ENCODE peak calls at places on chromosomes 11 and 22, in nine cellular contexts. N is Caco-2, S is fibroblast of lung, C is upper lobe of left lung, R is psoas muscle, Q is thoracic aorta, W is left ventricle myocardium inferior, T is IMR-90, J is cardiac muscle cell. E is an unnamed sample. For H3K27me3 and H3K36me3, the result is how much of the 10 kb centered on the place peaks cover.

GRCh38 chr11:61700221-61700620 is 20.0 kb downstream of the DAGLA start:
- DNase-seq in N (no peak), S (peak), C (peak), R (no peak), Q (no peak), W (no peak), T (peak), J (peak), E (peak)

GRCh38 chr11:129787518-129787917 is 28.1 kb upstream of the TMEM45B start:
- DNase-seq in N (no peak), S (no peak), C (no peak), R (no peak), Q (no peak), W (no peak), T (no peak), J (no peak), E (peak)

GRCh38 chr11:134853972-134854371 is 441.9 kb upstream of the B3GAT1 start:
- DNase-seq in N (no peak), S (no peak), C (no peak), R (no peak), Q (no peak), W (no peak), T (no peak), J (no peak), E (no peak)

GRCh38 chr11:58674609-58675008 is 52.1 kb downstream of the CNTF start:
- DNase-seq in N (no peak), S (no peak), C (no peak), R (no peak), Q (no peak), W (no peak), T (no peak), J (no peak), E (no peak)

GRCh38 chr11:80393210-80393609 is 952.4 kb upstream of the TENM4 start:
- DNase-seq in N (no peak), S (no peak), C (no peak), R (no peak), Q (no peak), W (no peak), T (no peak), J (no peak), E (no peak)

GRCh38 chr11:1482581-1483444 is 3.8 kb downstream of the MOB2 start:
- DNase-seq in N (no peak), S (no peak), C (peak), R (peak), Q (no peak), W (peak), T (no peak), J (no peak), E (no peak)

GRCh38 chr22:19723165-19723989 is at the start of gene GP1BB:
- DNase-seq in N (peak), S (no peak), C (no peak), R (no peak), Q (no peak), W (peak), T (no peak), J (peak), E (no peak)

GRCh38 chr11:101138245-101138930 is 8.8 kb upstream of the PGR start:
- DNase-seq in N (no peak), S (no peak), C (no peak), R (no peak), Q (no peak), W (no peak), T (no peak), J (no peak), E (no peak)

GRCh38 chr11:122626266-122626665 is 29.3 kb upstream of the UBASH3B start:
- DNase-seq in N (no peak), S (no peak), C (no peak), R (no peak), Q (no peak), W (no peak), T (no peak), J (no peak), E (no peak)

GRCh38 chr11:75150879-75151278 is at the start of gene SLCO2B1:
- DNase-seq in N (no peak), S (no peak), C (no peak), R (no peak), Q (no peak), W (peak), T (no peak), J (no peak), E (no peak)

GRCh38 chr11:75152090-75152489 is 1.2 kb downstream of the SLCO2B1 start:
- DNase-seq in N (no peak), S (no peak), C (no peak), R (no peak), Q (no peak), W (no peak), T (no peak), J (no peak), E (no peak)

GRCh38 chr11:75154646-75155569 is 4.0 kb downstream of the SLCO2B1 start:
- DNase-seq in N (no peak), S (no peak), C (no peak), R (no peak), Q (no peak), W (peak), T (no peak), J (no peak), E (no peak)

GRCh38 chr11:75151346-75152047 is 590 bp downstream of the SLCO2B1 start:
- DNase-seq in N (no peak), S (no peak), C (no peak), R (no peak), Q (no peak), W (no peak), T (no peak), J (no peak), E (peak)

DNA sequence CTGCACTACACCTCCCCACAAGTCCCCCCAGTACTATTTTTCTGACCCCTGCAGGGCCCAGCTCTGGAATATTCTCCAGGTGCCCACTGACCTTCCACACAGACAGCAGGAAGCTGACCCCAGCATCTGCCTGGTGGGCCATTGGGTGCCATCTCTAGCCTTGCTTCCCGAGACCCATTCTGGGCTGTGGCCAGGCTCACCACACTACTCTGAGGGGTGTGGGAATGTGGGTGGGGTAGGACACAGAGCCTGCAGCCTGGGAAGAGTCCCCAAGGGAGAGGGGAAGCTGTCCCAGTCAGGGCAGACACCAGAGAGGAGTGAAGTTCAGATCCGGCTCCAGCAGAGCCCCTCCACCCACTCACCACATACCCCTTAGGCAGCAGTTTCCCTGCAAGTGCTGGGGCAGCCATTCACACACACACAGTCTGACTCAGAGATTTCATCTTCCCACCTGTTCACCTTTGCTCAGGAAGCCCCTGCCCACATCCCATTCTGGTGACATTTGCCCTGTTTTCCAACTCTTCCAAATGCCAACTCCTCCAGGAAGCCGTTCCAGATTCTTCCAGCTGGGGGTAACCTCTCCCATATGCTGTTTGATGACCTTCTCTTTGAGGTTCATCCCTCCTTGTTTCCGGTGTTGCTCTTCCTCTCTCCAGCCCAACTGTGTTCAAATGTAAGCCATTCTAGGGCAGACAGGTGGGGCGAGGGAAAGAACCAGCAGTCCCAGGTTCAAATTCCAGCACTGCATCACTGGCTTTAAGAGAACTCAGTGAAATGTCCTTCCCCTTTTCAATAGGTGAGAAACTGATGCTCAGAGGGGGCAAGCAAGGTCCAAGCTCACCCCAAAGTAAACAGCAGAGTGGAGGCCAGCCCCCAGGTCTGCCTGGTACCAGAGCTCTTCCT is 2.0 kb downstream of the SLCO2B1 start:
- DNase-seq in N (no peak), S (no peak), C (no peak), R (no peak), Q (no peak), W (no peak), T (no peak), J (no peak), E (no peak)
- H3K27me3 ChIP-seq in N (under half), S (under half), C (under half), R (under half), Q (under half), W (under half), T (half or more), J (under half), E (under half)

GRCh38 chr11:47498584-47499152 is 49.7 kb upstream of the RAPSN start:
- DNase-seq in N (no peak), S (no peak), C (no peak), R (no peak), Q (no peak), W (no peak), T (no peak), J (no peak), E (no peak)
- H3K36me3 ChIP-seq in N (under half), S (under half), C (under half), R (under half), Q (under half), W (under half), T (under half), J (under half), E (under half)

GRCh38 chr22:46086577-46087335 is 63.6 kb upstream of the PPARA start:
- DNase-seq in N (no peak), S (no peak), C (no peak), R (peak), Q (no peak), W (peak), T (peak), J (no peak), E (no peak)

GRCh38 chr22:46088541-46089311 is 61.6 kb upstream of the PPARA start:
- DNase-seq in N (no peak), S (peak), C (peak), R (peak), Q (no peak), W (peak), T (peak), J (no peak), E (no peak)

GRCh38 chr22:46085831-46086576 is 64.3 kb upstream of the PPARA start:
- DNase-seq in N (peak), S (peak), C (peak), R (peak), Q (no peak), W (peak), T (no peak), J (no peak), E (peak)

GRCh38 chr22:46087816-46088277 is 62.5 kb upstream of the PPARA start:
- DNase-seq in N (no peak), S (peak), C (peak), R (peak), Q (peak), W (peak), T (peak), J (no peak), E (no peak)

DNA sequence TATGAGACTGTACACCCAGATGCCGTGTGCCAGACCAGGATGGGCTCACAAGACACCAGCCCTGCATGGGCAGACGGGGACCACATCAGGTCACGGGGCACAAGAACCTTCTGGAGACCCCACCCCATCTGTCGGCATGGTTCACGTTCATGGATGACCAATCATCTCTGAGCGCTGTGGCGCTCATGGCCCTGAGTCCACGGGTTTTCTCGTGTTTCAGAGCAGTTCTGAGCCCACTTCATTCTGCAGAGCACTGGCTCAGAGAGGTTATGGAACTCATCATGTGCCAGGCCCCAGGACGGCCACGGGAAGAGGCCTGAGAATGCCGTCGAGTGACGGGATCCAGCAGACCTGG is 63.0 kb upstream of the PPARA start:
- DNase-seq in N (no peak), S (no peak), C (no peak), R (no peak), Q (no peak), W (no peak), T (no peak), J (no peak), E (no peak)
- H3K27me3 ChIP-seq in N (under half), S (under half), C (under half), R (under half), Q (under half), W (under half), T (under half), J (under half), E (under half)

GRCh38 chr22:40322061-40322460 is 24.2 kb upstream of the ADSL start:
- DNase-seq in N (no peak), S (peak), C (no peak), R (no peak), Q (no peak), W (no peak), T (peak), J (no peak), E (no peak)
- H3K36me3 ChIP-seq in N (under half), S (under half), C (under half), R (under half), Q (under half), W (half or more), T (under half), J (half or more), E (under half)

GRCh38 chr11:20610825-20611224 is 11.4 kb downstream of the SLC6A5 start:
- DNase-seq in N (no peak), S (no peak), C (no peak), R (no peak), Q (no peak), W (no peak), T (no peak), J (no peak), E (peak)
- H3K27me3 ChIP-seq in N (under half), S (under half), C (under half), R (half or more), Q (under half), W (half or more), T (under half), J (half or more), E (under half)

GRCh38 chr11:116843661-116844060 is 6.2 kb upstream of the APOA1 start:
- DNase-seq in N (no peak), S (no peak), C (no peak), R (no peak), Q (no peak), W (no peak), T (no peak), J (no peak), E (no peak)
- H3K36me3 ChIP-seq in N (under half), S (under half), C (under half), R (under half), Q (under half), W (half or more), T (under half), J (under half), E (under half)

GRCh38 chr11:4643084-4643483 is 698 bp upstream of the OR51E1 start:
- DNase-seq in N (no peak), S (no peak), C (no peak), R (no peak), Q (no peak), W (peak), T (no peak), J (no peak), E (no peak)
- H3K27me3 ChIP-seq in N (under half), S (under half), C (under half), R (under half), Q (under half), W (under half), T (under half), J (under half), E (under half)

DNA sequence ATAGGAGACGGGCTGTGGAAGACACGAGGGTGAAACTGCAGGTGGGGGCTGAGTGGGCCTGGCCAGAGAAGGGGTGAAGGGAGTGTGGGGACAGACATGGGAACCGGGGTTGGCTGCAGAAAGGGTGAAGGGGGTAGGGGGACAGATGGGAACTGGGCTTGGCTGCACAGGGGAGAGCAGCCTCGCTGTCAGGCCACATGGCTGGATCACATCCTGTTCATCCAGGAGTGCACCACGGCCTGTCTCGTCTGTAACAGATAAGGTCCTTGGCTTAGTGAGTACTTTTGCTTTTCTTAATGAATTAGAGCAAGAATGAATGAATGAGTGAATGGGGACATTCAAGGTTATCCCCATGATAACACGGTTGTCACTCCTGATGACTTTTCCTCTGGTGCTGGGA is 13.5 kb downstream of the FBLN1 start:
- DNase-seq in N (no peak), S (no peak), C (no peak), R (no peak), Q (no peak), W (no peak), T (no peak), J (no peak), E (no peak)
- H3K36me3 ChIP-seq in N (under half), S (under half), C (under half), R (under half), Q (under half), W (under half), T (half or more), J (under half), E (under half)

GRCh38 chr11:69698362-69698761 is 5.5 kb downstream of the FGF19 start:
- DNase-seq in N (no peak), S (no peak), C (no peak), R (no peak), Q (no peak), W (no peak), T (no peak), J (no peak), E (no peak)

GRCh38 chr11:69699213-69699612 is 4.6 kb downstream of the FGF19 start:
- DNase-seq in N (no peak), S (no peak), C (no peak), R (no peak), Q (no peak), W (no peak), T (no peak), J (no peak), E (no peak)

GRCh38 chr11:69697489-69697843 is 6.4 kb downstream of the FGF19 start:
- DNase-seq in N (no peak), S (no peak), C (no peak), R (no peak), Q (no peak), W (no peak), T (no peak), J (no peak), E (no peak)

GRCh38 chr11:69696749-69697488 is 6.9 kb downstream of the FGF19 start:
- DNase-seq in N (no peak), S (no peak), C (no peak), R (no peak), Q (no peak), W (no peak), T (no peak), J (peak), E (no peak)

GRCh38 chr11:69697861-69698260 is 6.0 kb downstream of the FGF19 start:
- DNase-seq in N (no peak), S (no peak), C (no peak), R (no peak), Q (no peak), W (no peak), T (no peak), J (no peak), E (no peak)
- H3K27me3 ChIP-seq in N (under half), S (under half), C (under half), R (half or more), Q (under half), W (half or more), T (under half), J (under half), E (under half)